ENCODE peak calls at places on chromosomes 6 and 20, in five cellular contexts. Q is IMR-90, O is H9, T is mesendoderm, R is mesenchymal stem cell. L is an unnamed sample.

GRCh38 chr6:39225946-39226437 is 3.3 kb downstream of the KCNK5 start:
- DNase-seq in R (no peak), O (no peak), T (no peak), Q (no peak), L (no peak)

GRCh38 chr6:158573542-158573931 is 13.6 kb downstream of the TMEM181 start:
- DNase-seq in Q (no peak), O (no peak), R (no peak), T (no peak), L (no peak)

GRCh38 chr6:111973897-111974639 is 79.8 kb upstream of the CCN6 start:
- DNase-seq in R (peak), O (no peak), T (no peak), Q (peak), L (no peak)

GRCh38 chr6:152135755-152136448 is 328.4 kb downstream of the ESR1 start:
- DNase-seq in T (no peak), R (peak), O (no peak), Q (no peak), L (no peak)

GRCh38 chr6:6557504-6557839 is 31.0 kb upstream of the LY86 start:
- DNase-seq in T (no peak), R (no peak), O (no peak), Q (no peak), L (no peak)

GRCh38 chr6:125480571-125480970 is 178.8 kb upstream of the HDDC2 start:
- DNase-seq in T (no peak), O (no peak), Q (no peak), R (peak), L (no peak)

GRCh38 chr20:37327748-37328147 is 18.2 kb upstream of the SRC start:
- DNase-seq in R (peak), Q (peak), T (no peak), O (no peak), L (no peak)

GRCh38 chr20:5714261-5715041 is 35.8 kb upstream of the SHLD1 start:
- DNase-seq in R (peak), Q (peak), T (peak), O (peak), L (peak)

GRCh38 chr20:53517146-53517545 is 76.5 kb downstream of the ZNF217 start:
- DNase-seq in T (no peak), Q (peak), R (no peak), O (no peak), L (no peak)

GRCh38 chr20:43755851-43756250 is 29.0 kb upstream of the GTSF1L start:
- DNase-seq in T (no peak), R (peak), O (no peak), Q (peak), L (no peak)

GRCh38 chr6:17169291-17169690 is 67.4 kb downstream of the STMND1 start:
- DNase-seq in Q (peak), R (no peak), O (no peak), T (no peak), L (no peak)

GRCh38 chr20:341682-342081 is 5.2 kb upstream of the NRSN2 start:
- DNase-seq in T (peak), Q (peak), R (peak), O (no peak), L (no peak)

GRCh38 chr6:128508588-128509296 is 11.7 kb downstream of the PTPRK start:
- DNase-seq in O (no peak), T (no peak), R (peak), Q (peak), L (no peak)
- H3K4ac ChIP-seq in O (no peak), T (no peak), R (peak), Q (peak), L (no peak)

DNA sequence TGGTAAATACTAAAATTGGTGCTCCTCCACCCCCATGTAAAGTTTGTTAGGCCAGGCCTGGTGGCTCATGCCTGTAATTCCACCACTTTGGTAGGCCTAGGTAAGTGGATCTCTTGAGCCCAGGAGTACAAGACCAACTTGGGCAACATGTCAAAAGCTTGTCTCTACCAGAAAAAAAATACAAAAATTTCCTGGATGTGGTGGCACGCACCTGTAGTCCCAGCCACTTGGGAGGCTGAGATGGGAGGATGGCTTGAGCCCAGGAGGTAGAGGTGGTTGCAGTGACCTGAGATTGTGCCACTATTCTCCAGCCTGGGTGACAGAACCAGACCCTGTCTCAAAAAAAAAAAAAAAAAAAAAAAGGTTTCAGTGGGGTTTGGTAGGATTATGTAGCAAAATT is 41.7 kb downstream of the ITCH start:
- DNase-seq in O (no peak), Q (no peak), T (no peak), R (no peak), L (no peak)
- H3K4ac ChIP-seq in O (no peak), Q (no peak), T (no peak), R (no peak), L (no peak)

DNA sequence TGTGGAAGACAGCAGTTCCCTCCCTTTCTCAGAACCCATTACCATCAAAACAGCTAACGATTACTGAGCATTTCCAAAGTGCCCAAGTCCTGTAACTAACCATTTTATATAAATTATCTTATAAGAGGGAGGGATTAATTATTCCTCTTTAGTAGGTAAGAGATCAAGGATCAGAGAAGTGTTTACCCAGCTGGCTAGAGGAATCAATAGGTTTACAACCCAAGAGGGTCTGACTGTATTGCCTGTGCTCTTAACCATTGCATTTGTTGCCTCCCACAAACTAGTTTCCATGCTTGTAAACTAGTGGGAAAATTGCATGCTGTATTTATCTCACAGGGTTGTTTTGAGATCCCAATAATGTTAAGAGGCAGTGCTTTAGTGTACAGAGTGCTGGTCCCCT is 3.7 kb upstream of the DBNDD2 start:
- DNase-seq in R (no peak), T (no peak), O (no peak), Q (no peak), L (no peak)
- H3K4ac ChIP-seq in R (no peak), T (no peak), O (no peak), Q (no peak), L (no peak)

DNA sequence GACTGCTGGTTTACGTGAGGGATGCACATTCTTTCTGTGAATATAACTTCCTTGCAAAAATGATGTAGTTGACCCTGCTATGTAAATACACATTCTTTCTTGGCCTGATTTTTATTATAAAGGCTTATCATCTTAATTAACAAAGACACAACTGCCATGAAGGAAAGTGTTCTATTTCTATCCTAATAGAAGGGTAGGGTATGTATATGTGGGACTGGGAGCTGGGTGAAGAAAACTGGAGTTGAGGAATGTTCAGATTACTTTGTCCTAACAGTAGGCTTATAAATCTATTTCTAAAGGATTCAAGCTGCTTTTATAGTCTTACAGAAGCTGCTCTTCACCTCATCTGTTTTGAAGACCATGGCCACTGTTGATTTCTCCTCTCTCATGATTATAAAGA is 76.5 kb upstream of the RGS17 start:
- DNase-seq in O (no peak), T (no peak), R (no peak), Q (no peak), L (no peak)
- H3K4ac ChIP-seq in O (no peak), T (no peak), R (no peak), Q (no peak), L (no peak)

GRCh38 chr20:23551383-23551782 is 16.9 kb downstream of the CST9L start:
- DNase-seq in O (no peak), Q (no peak), T (no peak), R (no peak), L (no peak)
- H3K4ac ChIP-seq in O (no peak), Q (no peak), T (no peak), R (no peak), L (no peak)

DNA sequence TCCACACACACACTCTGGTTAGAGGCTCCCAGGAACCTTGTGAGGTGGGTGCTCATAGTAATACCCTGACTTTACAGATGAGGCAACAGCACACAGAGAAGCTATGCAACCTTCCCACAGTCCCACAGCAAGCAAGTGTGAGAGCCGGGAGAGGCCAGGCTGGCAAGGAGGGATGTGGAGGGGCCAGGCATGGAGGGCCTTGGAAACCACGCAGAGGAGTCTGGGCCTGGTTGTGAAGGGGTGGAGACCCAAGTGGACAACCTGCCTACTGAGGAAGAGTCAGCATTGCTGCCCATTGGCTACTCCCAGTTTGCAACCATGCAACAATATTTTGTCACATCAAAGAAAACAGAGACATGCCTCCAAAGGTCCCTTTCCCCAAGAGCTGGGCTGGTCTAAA is 68.5 kb downstream of the NOL4L start:
- DNase-seq in Q (no peak), R (no peak), T (no peak), O (no peak), L (no peak)
- H3K4ac ChIP-seq in Q (peak), R (no peak), T (no peak), O (no peak), L (no peak)

GRCh38 chr6:43052225-43052841 is 1.3 kb downstream of the CUL7 start:
- DNase-seq in O (peak), Q (no peak), R (no peak), T (no peak), L (no peak)
- H3K4ac ChIP-seq in O (no peak), Q (peak), R (peak), T (no peak), L (no peak)

DNA sequence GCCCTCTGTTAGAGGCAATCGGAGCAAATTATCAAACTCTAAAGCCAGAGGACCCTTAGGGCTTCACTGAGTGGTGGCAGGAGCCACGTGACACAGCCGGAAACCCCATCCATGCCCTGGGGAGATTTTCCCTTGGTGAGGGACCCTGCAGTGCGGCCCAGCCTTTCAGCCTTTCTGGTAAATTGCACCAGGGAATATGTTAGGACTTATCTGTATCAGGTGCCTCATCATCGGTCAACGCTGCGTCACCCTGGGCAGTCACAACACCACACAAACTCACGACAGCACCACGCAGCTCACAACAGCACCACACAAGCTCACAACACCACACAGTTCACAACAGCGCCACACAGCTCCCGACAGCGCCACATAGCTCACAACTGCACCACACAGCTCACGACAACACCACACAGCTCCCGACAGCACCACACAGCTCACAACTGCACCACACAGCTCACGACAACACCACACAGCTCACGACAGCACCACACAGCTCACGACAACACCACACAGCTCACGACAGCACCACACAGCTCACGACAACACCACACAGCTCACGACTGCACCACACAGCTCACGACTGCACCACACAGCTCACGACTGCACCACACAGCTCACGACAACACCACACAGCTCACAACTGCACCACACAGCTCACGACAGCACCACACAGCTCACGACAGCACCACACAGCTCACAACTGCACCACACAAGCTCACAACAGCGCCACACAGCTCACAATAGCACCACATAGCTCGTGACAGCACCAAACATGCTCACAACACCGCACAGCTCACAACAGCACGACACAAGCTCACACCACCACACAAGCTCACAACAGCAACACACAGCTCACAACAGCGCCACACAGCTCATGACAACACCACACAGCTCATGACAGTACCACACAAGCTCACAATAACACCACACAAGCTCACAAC is 199.0 kb downstream of the DLL1 start:
- DNase-seq in R (no peak), T (no peak), O (no peak), Q (no peak), L (no peak)
- H3K4ac ChIP-seq in R (no peak), T (no peak), O (no peak), Q (no peak), L (peak)

GRCh38 chr6:34194770-34195169 is 41.9 kb upstream of the HMGA1 start:
- DNase-seq in O (no peak), T (no peak), R (no peak), Q (no peak), L (no peak)

GRCh38 chr6:34200340-34200971 is 36.2 kb upstream of the HMGA1 start:
- DNase-seq in Q (no peak), R (no peak), T (peak), O (peak), L (no peak)

GRCh38 chr6:34195726-34196115 is 41.0 kb upstream of the HMGA1 start:
- DNase-seq in T (no peak), Q (no peak), R (no peak), O (no peak), L (no peak)

GRCh38 chr6:34196833-34197195 is 39.9 kb upstream of the HMGA1 start:
- DNase-seq in Q (no peak), R (no peak), T (no peak), O (no peak), L (no peak)

DNA sequence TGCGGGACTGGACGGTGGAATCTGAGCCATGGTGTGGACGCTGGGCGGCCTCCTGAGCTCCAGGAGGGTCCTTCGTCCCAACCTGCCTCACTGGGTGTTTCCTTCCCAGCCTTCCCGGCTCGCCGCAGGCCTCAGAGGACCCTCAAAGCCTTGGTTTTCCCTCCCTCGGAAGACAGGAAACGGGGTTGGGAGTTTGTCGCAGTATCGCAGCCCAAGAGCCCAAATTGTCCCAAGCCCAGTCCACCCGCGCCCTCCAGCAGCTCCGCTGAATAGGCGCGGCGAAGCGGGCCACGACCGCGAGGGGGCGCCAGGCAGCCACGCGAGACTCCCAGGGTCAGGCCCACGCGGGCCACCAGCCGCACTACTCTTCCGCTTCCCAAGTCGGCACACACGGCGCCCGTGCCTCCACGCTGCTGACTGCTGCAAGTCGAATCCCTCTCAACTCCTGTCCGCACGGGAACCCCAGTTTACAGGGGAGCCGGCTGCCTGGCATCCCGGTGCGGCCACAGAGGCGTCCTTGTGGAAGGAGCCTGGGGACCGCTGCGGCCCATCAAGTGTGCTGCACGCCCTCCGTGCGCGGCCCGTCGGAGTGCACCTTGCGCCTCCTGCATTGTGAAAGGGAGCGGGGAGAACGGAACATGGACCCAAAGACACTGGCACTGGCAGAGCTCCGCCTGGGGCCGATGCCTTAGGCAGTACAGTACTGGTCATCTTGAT is 40.4 kb upstream of the HMGA1 start:
- DNase-seq in R (peak), Q (peak), T (peak), O (peak), L (peak)
- H3K4ac ChIP-seq in R (peak), Q (peak), T (no peak), O (no peak), L (no peak)

DNA sequence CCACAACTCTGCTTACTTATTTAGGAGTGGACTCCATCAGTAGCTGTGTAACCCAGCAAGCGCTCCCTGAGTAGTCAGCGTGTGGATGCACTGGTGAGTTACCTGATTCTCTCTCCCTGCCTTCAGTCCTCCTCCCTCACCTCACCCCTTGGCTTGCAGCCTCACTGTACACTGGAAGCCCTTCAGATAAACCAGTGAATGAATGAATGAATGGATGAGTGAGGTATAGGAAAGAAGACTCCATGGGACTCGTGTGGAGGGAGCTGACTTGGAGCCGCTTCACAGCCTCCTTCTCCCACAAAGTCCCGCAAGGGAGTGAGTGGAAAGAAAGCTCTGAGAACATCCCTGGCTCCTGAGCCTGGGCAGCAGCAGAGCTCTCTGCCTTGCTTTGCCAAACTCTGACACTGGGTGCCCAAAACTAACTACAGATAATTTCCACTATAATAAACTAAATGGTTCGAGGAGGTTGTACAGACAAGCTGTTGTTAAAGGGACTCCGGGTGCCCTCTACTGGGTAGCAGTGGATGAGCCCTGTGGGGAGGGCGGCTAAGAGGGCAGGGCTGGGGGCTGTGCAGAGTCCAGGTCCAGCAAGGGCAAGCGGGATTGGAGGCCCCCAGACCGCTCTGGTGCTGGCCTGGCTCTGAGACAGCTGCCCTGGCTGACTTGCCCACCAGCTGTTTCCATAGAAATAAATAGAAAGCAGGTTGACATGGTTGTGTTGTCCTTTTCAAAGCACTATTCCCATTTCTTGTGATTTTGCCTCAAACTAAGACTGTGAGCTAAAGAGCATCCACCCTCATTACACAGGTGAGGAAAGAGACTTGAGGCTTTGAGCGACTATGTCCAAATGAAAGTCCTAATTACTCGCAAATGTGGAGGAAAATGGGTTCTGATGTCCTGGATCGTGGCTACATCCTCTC is 167.7 kb upstream of the CST7 start:
- DNase-seq in R (peak), O (peak), T (peak), Q (peak), L (no peak)
- H3K4ac ChIP-seq in R (no peak), O (no peak), T (no peak), Q (no peak), L (no peak)